ENCODE peak calls at places on chromosome 2, in ten cellular contexts. One of them, this sample, is unnamed.

GRCh38 chr2:113973856-113974255 is 84.0 kb downstream of the ACTR3 start:
- DNase-seq in A549: no peak
- DNase-seq in WTC11: no peak
- DNase-seq in GM12865: no peak
- DNase-seq in HCT116: no peak
- DNase-seq in omental fat pad: no peak
- DNase-seq in tibial nerve: no peak
- DNase-seq in HFF-Myc: no peak
- DNase-seq in fibroblast of the aortic adventitia: no peak
- DNase-seq in CD14-positive monocyte: no peak
- DNase-seq in this sample: no peak

GRCh38 chr2:168585700-168586099 is 129.6 kb downstream of the CERS6 start:
- DNase-seq in A549: no peak
- DNase-seq in WTC11: no peak
- DNase-seq in GM12865: no peak
- DNase-seq in HCT116: no peak
- DNase-seq in omental fat pad: no peak
- DNase-seq in tibial nerve: no peak
- DNase-seq in HFF-Myc: no peak
- DNase-seq in fibroblast of the aortic adventitia: no peak
- DNase-seq in CD14-positive monocyte: no peak
- DNase-seq in this sample: no peak

GRCh38 chr2:1649103-1649870 is 95.0 kb downstream of the PXDN start:
- DNase-seq in A549: no peak
- DNase-seq in WTC11: no peak
- DNase-seq in GM12865: no peak
- DNase-seq in HCT116: no peak
- DNase-seq in omental fat pad: no peak
- DNase-seq in tibial nerve: no peak
- DNase-seq in HFF-Myc: no peak
- DNase-seq in fibroblast of the aortic adventitia: no peak
- DNase-seq in CD14-positive monocyte: no peak
- DNase-seq in this sample: no peak

GRCh38 chr2:128773641-128774319 is 455.1 kb upstream of the HS6ST1 start:
- DNase-seq in A549: no peak
- DNase-seq in WTC11: no peak
- DNase-seq in GM12865: no peak
- DNase-seq in HCT116: no peak
- DNase-seq in omental fat pad: no peak
- DNase-seq in tibial nerve: no peak
- DNase-seq in HFF-Myc: no peak
- DNase-seq in fibroblast of the aortic adventitia: no peak
- DNase-seq in CD14-positive monocyte: peak
- DNase-seq in this sample: no peak

GRCh38 chr2:182980115-182980514 is 58.1 kb downstream of the NCKAP1 start:
- DNase-seq in A549: peak
- DNase-seq in WTC11: no peak
- DNase-seq in GM12865: peak
- DNase-seq in HCT116: peak
- DNase-seq in omental fat pad: no peak
- DNase-seq in tibial nerve: no peak
- DNase-seq in HFF-Myc: peak
- DNase-seq in fibroblast of the aortic adventitia: peak
- DNase-seq in CD14-positive monocyte: no peak
- DNase-seq in this sample: peak

GRCh38 chr2:218262631-218263586 is 2.1 kb downstream of the GPBAR1 start:
- DNase-seq in A549: no peak
- DNase-seq in WTC11: no peak
- DNase-seq in GM12865: no peak
- DNase-seq in HCT116: no peak
- DNase-seq in omental fat pad: no peak
- DNase-seq in tibial nerve: peak
- DNase-seq in HFF-Myc: no peak
- DNase-seq in fibroblast of the aortic adventitia: no peak
- DNase-seq in CD14-positive monocyte: no peak
- DNase-seq in this sample: no peak

GRCh38 chr2:217834744-217835513 is 167.9 kb downstream of the TNS1 start:
- DNase-seq in A549: no peak
- DNase-seq in WTC11: no peak
- DNase-seq in GM12865: no peak
- DNase-seq in HCT116: no peak
- DNase-seq in omental fat pad: no peak
- DNase-seq in tibial nerve: no peak
- DNase-seq in HFF-Myc: no peak
- DNase-seq in fibroblast of the aortic adventitia: peak
- DNase-seq in CD14-positive monocyte: no peak
- DNase-seq in this sample: no peak

GRCh38 chr2:83826601-83827000 is 632.5 kb downstream of the SUCLG1 start:
- DNase-seq in A549: no peak
- DNase-seq in WTC11: no peak
- DNase-seq in GM12865: no peak
- DNase-seq in HCT116: no peak
- DNase-seq in omental fat pad: no peak
- DNase-seq in tibial nerve: no peak
- DNase-seq in HFF-Myc: no peak
- DNase-seq in fibroblast of the aortic adventitia: no peak
- DNase-seq in CD14-positive monocyte: no peak
- DNase-seq in this sample: no peak

GRCh38 chr2:203062126-203062525 is 47.5 kb downstream of the NBEAL1 start:
- DNase-seq in A549: no peak
- DNase-seq in WTC11: no peak
- DNase-seq in GM12865: no peak
- DNase-seq in HCT116: no peak
- DNase-seq in omental fat pad: no peak
- DNase-seq in tibial nerve: no peak
- DNase-seq in HFF-Myc: peak
- DNase-seq in fibroblast of the aortic adventitia: no peak
- DNase-seq in CD14-positive monocyte: no peak
- DNase-seq in this sample: no peak

GRCh38 chr2:226799976-226800940 is 638 bp upstream of the IRS1 start:
- DNase-seq in A549: peak
- DNase-seq in WTC11: no peak
- DNase-seq in GM12865: no peak
- DNase-seq in HCT116: no peak
- DNase-seq in omental fat pad: no peak
- DNase-seq in tibial nerve: no peak
- DNase-seq in HFF-Myc: no peak
- DNase-seq in fibroblast of the aortic adventitia: peak
- DNase-seq in CD14-positive monocyte: no peak
- DNase-seq in this sample: no peak

GRCh38 chr2:3298201-3298600 is 79.4 kb downstream of the EIPR1 start:
- DNase-seq in A549: no peak
- DNase-seq in WTC11: no peak
- DNase-seq in GM12865: no peak
- DNase-seq in HCT116: no peak
- DNase-seq in omental fat pad: no peak
- DNase-seq in tibial nerve: no peak
- DNase-seq in HFF-Myc: no peak
- DNase-seq in fibroblast of the aortic adventitia: no peak
- DNase-seq in CD14-positive monocyte: no peak
- DNase-seq in this sample: no peak

GRCh38 chr2:181411105-181411849 is 45.9 kb upstream of the ITGA4 start:
- DNase-seq in A549: no peak
- DNase-seq in WTC11: peak
- DNase-seq in GM12865: peak
- DNase-seq in HCT116: no peak
- DNase-seq in omental fat pad: no peak
- DNase-seq in tibial nerve: no peak
- DNase-seq in HFF-Myc: no peak
- DNase-seq in fibroblast of the aortic adventitia: no peak
- DNase-seq in CD14-positive monocyte: no peak
- DNase-seq in this sample: no peak

GRCh38 chr2:224379986-224380385 is 21.9 kb downstream of the FAM124B start:
- DNase-seq in A549: no peak
- DNase-seq in WTC11: no peak
- DNase-seq in GM12865: no peak
- DNase-seq in HCT116: no peak
- DNase-seq in omental fat pad: no peak
- DNase-seq in tibial nerve: no peak
- DNase-seq in HFF-Myc: no peak
- DNase-seq in fibroblast of the aortic adventitia: peak
- DNase-seq in CD14-positive monocyte: no peak
- DNase-seq in this sample: no peak

GRCh38 chr2:99707592-99707991 is 217.8 kb upstream of the REV1 start:
- DNase-seq in A549: no peak
- DNase-seq in WTC11: no peak
- DNase-seq in GM12865: no peak
- DNase-seq in HCT116: no peak
- DNase-seq in omental fat pad: no peak
- DNase-seq in tibial nerve: no peak
- DNase-seq in HFF-Myc: no peak
- DNase-seq in fibroblast of the aortic adventitia: peak
- DNase-seq in CD14-positive monocyte: no peak
- DNase-seq in this sample: no peak

GRCh38 chr2:233455006-233455405 is 100.7 kb downstream of the DGKD start:
- DNase-seq in A549: no peak
- DNase-seq in WTC11: no peak
- DNase-seq in GM12865: no peak
- DNase-seq in HCT116: no peak
- DNase-seq in omental fat pad: no peak
- DNase-seq in tibial nerve: peak
- DNase-seq in HFF-Myc: no peak
- DNase-seq in fibroblast of the aortic adventitia: no peak
- DNase-seq in CD14-positive monocyte: peak
- DNase-seq in this sample: no peak

GRCh38 chr2:113187771-113188170 is 14.0 kb downstream of the PSD4 start:
- DNase-seq in A549: no peak
- DNase-seq in WTC11: no peak
- DNase-seq in GM12865: no peak
- DNase-seq in HCT116: no peak
- DNase-seq in omental fat pad: no peak
- DNase-seq in tibial nerve: no peak
- DNase-seq in HFF-Myc: no peak
- DNase-seq in fibroblast of the aortic adventitia: no peak
- DNase-seq in CD14-positive monocyte: no peak
- DNase-seq in this sample: no peak

GRCh38 chr2:146124741-146125140 is 1604.8 kb upstream of the ZEB2 start:
- DNase-seq in A549: no peak
- DNase-seq in WTC11: no peak
- DNase-seq in GM12865: no peak
- DNase-seq in HCT116: no peak
- DNase-seq in omental fat pad: no peak
- DNase-seq in tibial nerve: no peak
- DNase-seq in HFF-Myc: no peak
- DNase-seq in fibroblast of the aortic adventitia: peak
- DNase-seq in CD14-positive monocyte: no peak
- DNase-seq in this sample: no peak

GRCh38 chr2:128369626-128370467 is 51.2 kb upstream of the HS6ST1 start:
- DNase-seq in A549: no peak
- DNase-seq in WTC11: no peak
- DNase-seq in GM12865: no peak
- DNase-seq in HCT116: no peak
- DNase-seq in omental fat pad: no peak
- DNase-seq in tibial nerve: no peak
- DNase-seq in HFF-Myc: no peak
- DNase-seq in fibroblast of the aortic adventitia: no peak
- DNase-seq in CD14-positive monocyte: no peak
- DNase-seq in this sample: no peak

DNA sequence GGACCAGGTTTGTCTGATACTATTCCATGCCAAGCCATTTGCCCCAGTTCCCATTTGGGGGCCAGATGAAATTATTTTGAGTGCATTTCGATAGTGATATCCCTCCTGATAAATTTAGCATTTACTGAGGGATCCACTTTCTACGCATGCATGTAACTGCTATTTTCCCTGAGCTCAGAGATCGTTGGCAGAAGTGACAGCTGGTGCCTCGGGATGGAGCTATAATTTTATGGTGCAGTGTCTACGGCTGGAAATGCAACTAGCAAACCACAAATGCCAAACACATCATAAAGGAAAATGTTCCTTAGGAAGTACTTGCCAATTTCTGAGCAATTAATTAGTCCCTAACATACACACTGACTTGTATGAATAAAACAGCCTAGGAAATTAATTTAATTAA is 254.8 kb downstream of the SLC8A1 start:
- DNase-seq in A549: no peak
- DNase-seq in WTC11: no peak
- DNase-seq in GM12865: no peak
- DNase-seq in HCT116: no peak
- DNase-seq in omental fat pad: no peak
- DNase-seq in tibial nerve: no peak
- DNase-seq in HFF-Myc: no peak
- DNase-seq in fibroblast of the aortic adventitia: no peak
- DNase-seq in CD14-positive monocyte: no peak
- DNase-seq in this sample: no peak
- TF ChIP-seq CTCF in A549: no peak
- TF ChIP-seq CTCF in WTC11: no peak
- TF ChIP-seq CTCF in GM12865: no peak
- TF ChIP-seq CTCF in HCT116: no peak
- TF ChIP-seq CTCF in omental fat pad: no peak
- TF ChIP-seq CTCF in tibial nerve: no peak
- TF ChIP-seq CTCF in HFF-Myc: no peak
- TF ChIP-seq CTCF in fibroblast of the aortic adventitia: no peak
- TF ChIP-seq CTCF in CD14-positive monocyte: no peak
- TF ChIP-seq CTCF in this sample: no peak

DNA sequence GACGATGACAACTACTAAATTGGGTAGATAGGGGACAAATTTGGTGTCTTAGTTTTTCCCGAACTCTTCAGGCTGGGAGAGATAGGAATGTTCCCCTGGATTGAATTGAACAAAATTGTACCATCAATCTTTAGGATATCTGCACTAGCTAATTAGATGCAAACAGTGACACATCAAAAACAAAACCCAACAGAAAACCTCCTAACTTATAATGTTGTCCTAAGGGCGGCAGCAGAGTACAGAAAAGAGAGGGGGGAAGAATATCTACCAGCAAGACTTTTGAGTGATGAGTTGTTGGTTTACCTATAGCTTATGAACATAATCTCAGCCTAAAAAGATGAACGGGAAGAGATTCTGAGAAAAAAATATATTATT is 342.9 kb downstream of the INSIG2 start:
- DNase-seq in A549: peak
- DNase-seq in WTC11: no peak
- DNase-seq in GM12865: no peak
- DNase-seq in HCT116: no peak
- DNase-seq in omental fat pad: no peak
- DNase-seq in tibial nerve: no peak
- DNase-seq in HFF-Myc: no peak
- DNase-seq in fibroblast of the aortic adventitia: no peak
- DNase-seq in CD14-positive monocyte: no peak
- DNase-seq in this sample: no peak
- TF ChIP-seq CTCF in A549: peak
- TF ChIP-seq CTCF in WTC11: no peak
- TF ChIP-seq CTCF in GM12865: no peak
- TF ChIP-seq CTCF in HCT116: peak
- TF ChIP-seq CTCF in omental fat pad: no peak
- TF ChIP-seq CTCF in tibial nerve: no peak
- TF ChIP-seq CTCF in HFF-Myc: no peak
- TF ChIP-seq CTCF in fibroblast of the aortic adventitia: peak
- TF ChIP-seq CTCF in CD14-positive monocyte: no peak
- TF ChIP-seq CTCF in this sample: no peak

GRCh38 chr2:47274054-47274779 is 119.1 kb upstream of the STPG4 start:
- DNase-seq in A549: peak
- DNase-seq in WTC11: no peak
- DNase-seq in GM12865: no peak
- DNase-seq in HCT116: no peak
- DNase-seq in omental fat pad: no peak
- DNase-seq in tibial nerve: no peak
- DNase-seq in HFF-Myc: no peak
- DNase-seq in fibroblast of the aortic adventitia: peak
- DNase-seq in CD14-positive monocyte: no peak
- DNase-seq in this sample: no peak
- TF ChIP-seq CTCF in A549: no peak
- TF ChIP-seq CTCF in WTC11: no peak
- TF ChIP-seq CTCF in GM12865: no peak
- TF ChIP-seq CTCF in HCT116: no peak
- TF ChIP-seq CTCF in omental fat pad: no peak
- TF ChIP-seq CTCF in tibial nerve: no peak
- TF ChIP-seq CTCF in HFF-Myc: no peak
- TF ChIP-seq CTCF in fibroblast of the aortic adventitia: no peak
- TF ChIP-seq CTCF in CD14-positive monocyte: no peak
- TF ChIP-seq CTCF in this sample: no peak

GRCh38 chr2:144452169-144453038 is 67.5 kb downstream of the ZEB2 start:
- DNase-seq in A549: peak
- DNase-seq in WTC11: peak
- DNase-seq in GM12865: no peak
- DNase-seq in HCT116: no peak
- DNase-seq in omental fat pad: no peak
- DNase-seq in tibial nerve: no peak
- DNase-seq in HFF-Myc: no peak
- DNase-seq in fibroblast of the aortic adventitia: peak
- DNase-seq in CD14-positive monocyte: no peak
- DNase-seq in this sample: no peak
- TF ChIP-seq CTCF in A549: no peak
- TF ChIP-seq CTCF in WTC11: no peak
- TF ChIP-seq CTCF in GM12865: no peak
- TF ChIP-seq CTCF in HCT116: peak
- TF ChIP-seq CTCF in omental fat pad: no peak
- TF ChIP-seq CTCF in tibial nerve: no peak
- TF ChIP-seq CTCF in HFF-Myc: no peak
- TF ChIP-seq CTCF in fibroblast of the aortic adventitia: peak
- TF ChIP-seq CTCF in CD14-positive monocyte: peak
- TF ChIP-seq CTCF in this sample: no peak

This sample was measured in GM10248.